ENCODE peak calls at places on chromosomes 12 and 14, in nine cellular contexts. V, J, N, Z, D, Y, W, Q and I are unnamed samples.

GRCh38 chr12:1796515-1797010 is 23.8 kb upstream of the LRTM2 start:
- DNase-seq in V (no peak), J (peak; percentile 18), N (no peak), Z (no peak), D (peak; percentile 35), Y (no peak), W (no peak), Q (no peak), I (peak; percentile 19)

GRCh38 chr12:47770086-47770726 is 2.8 kb upstream of the SLC48A1 start:
- DNase-seq in V (no peak), J (no peak), N (peak; percentile 55), Z (no peak), D (no peak), Y (no peak), W (peak; percentile 83), Q (no peak), I (peak; percentile 48)

GRCh38 chr12:131379758-131380157 is 331.1 kb upstream of the SFSWAP start:
- DNase-seq in V (no peak), J (no peak), N (no peak), Z (no peak), D (no peak), Y (no peak), W (no peak), Q (no peak), I (no peak)

GRCh38 chr12:125283521-125283920 is 218.3 kb downstream of the AACS start:
- DNase-seq in V (no peak), J (no peak), N (no peak), Z (no peak), D (no peak), Y (no peak), W (no peak), Q (no peak), I (no peak)

GRCh38 chr14:20751963-20752562 is 6.4 kb downstream of the EDDM3A start:
- DNase-seq in V (no peak), J (no peak), N (no peak), Z (no peak), D (no peak), Y (no peak), W (no peak), Q (no peak), I (peak; percentile 4)

GRCh38 chr12:42776396-42776795 is 186.8 kb upstream of the PRICKLE1 start:
- DNase-seq in V (no peak), J (no peak), N (no peak), Z (no peak), D (no peak), Y (no peak), W (no peak), Q (no peak), I (no peak)

GRCh38 chr12:21334771-21335325 is at the start of gene SLCO1A2:
- DNase-seq in V (no peak), J (no peak), N (no peak), Z (no peak), D (no peak), Y (no peak), W (peak; percentile 2), Q (no peak), I (no peak)

GRCh38 chr12:95014554-95014953 is 11.1 kb upstream of the NDUFA12 start:
- DNase-seq in V (no peak), J (no peak), N (no peak), Z (no peak), D (no peak), Y (no peak), W (no peak), Q (no peak), I (no peak)

GRCh38 chr12:1289371-1290155 is 298.5 kb downstream of the ERC1 start:
- DNase-seq in V (no peak), J (no peak), N (no peak), Z (no peak), D (no peak), Y (no peak), W (peak; percentile 8), Q (no peak), I (no peak)

GRCh38 chr14:81435048-81435577 is 35.0 kb upstream of the STON2 start:
- DNase-seq in V (no peak), J (no peak), N (no peak), Z (no peak), D (no peak), Y (no peak), W (no peak), Q (no peak), I (no peak)

GRCh38 chr14:49992901-49993335 is 100.0 kb downstream of the ARF6 start:
- DNase-seq in V (no peak), J (no peak), N (peak; percentile 91), Z (no peak), D (peak; percentile 96), Y (peak; percentile 58), W (peak; percentile 72), Q (no peak), I (peak; percentile 90)

GRCh38 chr12:21073822-21074460 is 57.1 kb upstream of the SLCO1B1 start:
- DNase-seq in V (no peak), J (no peak), N (no peak), Z (no peak), D (no peak), Y (peak; percentile 98), W (peak; percentile 95), Q (no peak), I (no peak)

GRCh38 chr14:101977311-101978071 is 13.1 kb downstream of the DYNC1H1 start:
- DNase-seq in V (no peak), J (no peak), N (peak; percentile 75), Z (no peak), D (no peak), Y (peak; percentile 23), W (peak; percentile 54), Q (no peak), I (peak; percentile 49)

GRCh38 chr14:101979666-101980065 is 15.3 kb downstream of the DYNC1H1 start:
- DNase-seq in V (no peak), J (no peak), N (no peak), Z (no peak), D (no peak), Y (no peak), W (peak; percentile 63), Q (no peak), I (peak; percentile 52)

GRCh38 chr14:101982621-101983020 is 18.2 kb downstream of the DYNC1H1 start:
- DNase-seq in V (no peak), J (no peak), N (no peak), Z (no peak), D (no peak), Y (peak; percentile 22), W (peak; percentile 76), Q (no peak), I (no peak)

GRCh38 chr14:101980251-101980650 is 15.9 kb downstream of the DYNC1H1 start:
- DNase-seq in V (no peak), J (no peak), N (no peak), Z (no peak), D (no peak), Y (no peak), W (no peak), Q (no peak), I (no peak)

GRCh38 chr14:101980700-101981099 is 16.3 kb downstream of the DYNC1H1 start:
- DNase-seq in V (no peak), J (peak; percentile 51), N (peak; percentile 99), Z (no peak), D (peak; percentile 92), Y (peak; percentile 98), W (peak; percentile 99), Q (no peak), I (peak; percentile 99)
- TF ChIP-seq CTCF in V (no peak), J (no peak), N (no peak), Z (no peak), D (no peak), Y (no peak), W (no peak), Q (no peak), I (no peak)

DNA sequence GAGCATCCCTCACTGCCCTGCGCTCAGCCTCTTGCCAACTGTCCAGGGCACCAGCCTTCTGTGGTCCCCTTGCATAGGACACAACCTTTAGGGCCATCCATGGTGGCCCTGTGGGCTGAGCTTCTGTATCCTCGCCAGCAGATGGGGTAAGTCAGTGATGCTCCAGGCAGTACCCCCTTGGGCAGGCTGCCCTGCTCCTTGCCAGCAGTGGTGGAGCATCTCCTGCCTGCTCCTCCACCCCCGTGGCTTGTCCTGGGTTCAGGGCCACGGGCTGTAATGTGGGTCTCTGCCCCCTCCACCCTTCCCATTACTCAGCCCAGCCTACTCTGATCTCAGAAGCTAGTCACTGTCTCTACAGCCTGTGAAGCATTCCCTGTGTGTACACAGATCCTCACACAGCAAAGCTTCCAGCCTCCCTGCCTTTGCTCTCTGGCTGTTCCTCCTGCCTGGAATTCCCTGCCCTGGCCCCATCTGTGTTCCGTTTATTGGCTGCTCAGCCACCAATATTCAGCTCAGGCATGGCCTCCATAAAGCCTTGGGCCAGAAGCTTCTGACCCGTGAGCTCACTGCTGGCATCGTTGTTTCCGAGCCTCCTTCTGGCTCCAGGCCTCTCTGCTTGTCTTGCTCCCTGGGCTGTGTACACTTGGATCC is 177.2 kb upstream of the PRMT8 start:
- DNase-seq in V (peak; percentile 64), J (peak; percentile 40), N (peak; percentile 20), Z (no peak), D (no peak), Y (no peak), W (peak; percentile 44), Q (peak; percentile 45), I (peak; percentile 20)
- TF ChIP-seq CTCF in V (peak; percentile 45), J (peak; percentile 44), N (peak; percentile 20), Z (no peak), D (no peak), Y (peak; percentile 51), W (peak; percentile 61), Q (peak; percentile 56), I (peak; percentile 19)

DNA sequence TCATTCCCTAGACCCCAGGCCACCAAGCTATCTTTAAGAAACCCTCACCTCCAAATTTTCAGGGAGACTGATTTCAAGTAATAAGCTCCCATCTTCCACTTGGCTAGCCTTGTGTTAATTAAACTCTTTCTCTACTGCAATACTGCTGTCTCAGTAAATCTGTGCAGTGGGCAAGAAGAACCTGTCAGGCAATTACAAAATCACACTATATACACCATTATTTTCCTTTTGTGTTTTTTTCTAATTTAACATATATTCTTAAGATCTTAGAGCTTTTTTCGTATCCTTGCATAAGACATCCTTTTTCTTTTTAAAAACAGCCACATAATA is 7.7 kb upstream of the GOLGA5 start:
- DNase-seq in V (no peak), J (no peak), N (no peak), Z (no peak), D (no peak), Y (no peak), W (no peak), Q (no peak), I (no peak)
- TF ChIP-seq CTCF in V (no peak), J (no peak), N (no peak), Z (no peak), D (no peak), Y (no peak), W (no peak), Q (no peak), I (no peak)

DNA sequence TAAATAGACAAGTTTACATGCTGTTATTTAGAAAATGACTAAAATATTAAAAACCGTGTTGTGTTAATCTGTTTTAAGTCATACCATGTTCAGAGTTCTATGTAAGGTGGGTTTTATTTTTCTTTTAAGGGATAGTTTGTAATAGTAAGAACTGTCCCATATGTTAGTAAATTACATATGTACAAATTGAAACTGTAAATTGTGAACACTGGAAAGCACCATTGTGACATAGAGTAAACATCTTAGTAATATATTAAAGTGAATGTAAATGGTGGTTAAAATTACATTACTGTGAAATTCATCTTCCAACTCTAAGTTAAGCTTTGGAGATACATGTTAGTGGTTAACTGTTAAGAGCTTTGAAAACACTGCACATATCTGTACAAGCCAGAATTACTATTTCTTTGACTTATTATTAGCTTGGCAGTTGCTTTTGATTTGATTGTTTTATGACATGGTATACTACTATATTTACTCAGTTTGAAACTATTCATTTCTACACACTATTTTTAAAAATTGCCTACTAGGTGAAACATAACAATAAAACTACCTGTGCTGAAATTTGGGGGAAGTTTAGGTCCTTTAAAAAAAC is 27.4 kb upstream of the DIP2B start:
- DNase-seq in V (no peak), J (no peak), N (no peak), Z (no peak), D (no peak), Y (no peak), W (no peak), Q (no peak), I (no peak)
- TF ChIP-seq CTCF in V (no peak), J (no peak), N (no peak), Z (no peak), D (no peak), Y (no peak), W (no peak), Q (no peak), I (no peak)